ENCODE peak calls at places on chromosomes 16 and 17, in ten cellular contexts. One of them, this sample, is unnamed.

GRCh38 chr17:48542956-48543853 is 1.7 kb downstream of the HOXB2 start:
- DNase-seq in Right ventricle myocardium superior: peak; percentile 64
- DNase-seq in Calu3: peak; percentile 74
- DNase-seq in iPS-NIHi11: peak; percentile 66
- DNase-seq in Panc1: no peak
- DNase-seq in DMS153: peak; percentile 28
- DNase-seq in Caki2: peak; percentile 73
- DNase-seq in stimulated activated naive CD8-positive, alpha-beta T cell treated with anti-CD3 and anti-CD28 coated beads, Interleukin-15, Interleukin-2, amounts not matched to agents 100 U/mL and 50 U/mL, for 24 hours: peak; percentile 63
- DNase-seq in small intestine: peak; percentile 27
- DNase-seq in 8988T: peak; percentile 66
- DNase-seq in this sample: peak; percentile 72

GRCh38 chr16:28975158-28975603 is 603 bp downstream of the SPNS1 start:
- DNase-seq in Right ventricle myocardium superior: no peak
- DNase-seq in Calu3: no peak
- DNase-seq in iPS-NIHi11: no peak
- DNase-seq in Panc1: no peak
- DNase-seq in DMS153: no peak
- DNase-seq in Caki2: peak; percentile 21
- DNase-seq in stimulated activated naive CD8-positive, alpha-beta T cell treated with anti-CD3 and anti-CD28 coated beads, Interleukin-15, Interleukin-2, amounts not matched to agents 100 U/mL and 50 U/mL, for 24 hours: no peak
- DNase-seq in small intestine: no peak
- DNase-seq in 8988T: no peak
- DNase-seq in this sample: no peak

GRCh38 chr16:66696669-66697630 is at the start of gene CMTM4:
- DNase-seq in Right ventricle myocardium superior: peak; percentile 93
- DNase-seq in Calu3: peak; percentile 95
- DNase-seq in iPS-NIHi11: peak; percentile 97
- DNase-seq in Panc1: no peak
- DNase-seq in DMS153: peak; percentile 70
- DNase-seq in Caki2: peak; percentile 85
- DNase-seq in stimulated activated naive CD8-positive, alpha-beta T cell treated with anti-CD3 and anti-CD28 coated beads, Interleukin-15, Interleukin-2, amounts not matched to agents 100 U/mL and 50 U/mL, for 24 hours: peak; percentile 83
- DNase-seq in small intestine: peak; percentile 87
- DNase-seq in 8988T: peak; percentile 99
- DNase-seq in this sample: peak; percentile 93

GRCh38 chr16:709651-710499 is 4.3 kb upstream of the FBXL16 start:
- DNase-seq in Right ventricle myocardium superior: no peak
- DNase-seq in Calu3: peak; percentile 65
- DNase-seq in iPS-NIHi11: peak; percentile 74
- DNase-seq in Panc1: no peak
- DNase-seq in DMS153: peak; percentile 92
- DNase-seq in Caki2: peak; percentile 95
- DNase-seq in stimulated activated naive CD8-positive, alpha-beta T cell treated with anti-CD3 and anti-CD28 coated beads, Interleukin-15, Interleukin-2, amounts not matched to agents 100 U/mL and 50 U/mL, for 24 hours: no peak
- DNase-seq in small intestine: no peak
- DNase-seq in 8988T: no peak
- DNase-seq in this sample: peak; percentile 85

GRCh38 chr16:12971216-12971615 is 69.8 kb downstream of the SHISA9 start:
- DNase-seq in Right ventricle myocardium superior: no peak
- DNase-seq in Calu3: no peak
- DNase-seq in iPS-NIHi11: no peak
- DNase-seq in Panc1: no peak
- DNase-seq in DMS153: peak; percentile 86
- DNase-seq in Caki2: peak; percentile 94
- DNase-seq in stimulated activated naive CD8-positive, alpha-beta T cell treated with anti-CD3 and anti-CD28 coated beads, Interleukin-15, Interleukin-2, amounts not matched to agents 100 U/mL and 50 U/mL, for 24 hours: no peak
- DNase-seq in small intestine: no peak
- DNase-seq in 8988T: no peak
- DNase-seq in this sample: no peak

GRCh38 chr17:72372185-72372584 is 251.4 kb downstream of the SOX9 start:
- DNase-seq in Right ventricle myocardium superior: no peak
- DNase-seq in Calu3: no peak
- DNase-seq in iPS-NIHi11: no peak
- DNase-seq in Panc1: no peak
- DNase-seq in DMS153: no peak
- DNase-seq in Caki2: no peak
- DNase-seq in stimulated activated naive CD8-positive, alpha-beta T cell treated with anti-CD3 and anti-CD28 coated beads, Interleukin-15, Interleukin-2, amounts not matched to agents 100 U/mL and 50 U/mL, for 24 hours: no peak
- DNase-seq in small intestine: no peak
- DNase-seq in 8988T: no peak
- DNase-seq in this sample: no peak

GRCh38 chr17:77825621-77826020 is 132.9 kb upstream of the TNRC6C start:
- DNase-seq in Right ventricle myocardium superior: peak; percentile 30
- DNase-seq in Calu3: no peak
- DNase-seq in iPS-NIHi11: no peak
- DNase-seq in Panc1: no peak
- DNase-seq in DMS153: no peak
- DNase-seq in Caki2: no peak
- DNase-seq in stimulated activated naive CD8-positive, alpha-beta T cell treated with anti-CD3 and anti-CD28 coated beads, Interleukin-15, Interleukin-2, amounts not matched to agents 100 U/mL and 50 U/mL, for 24 hours: no peak
- DNase-seq in small intestine: no peak
- DNase-seq in 8988T: no peak
- DNase-seq in this sample: no peak

GRCh38 chr17:2391597-2392251 is 9.1 kb downstream of the MNT start:
- DNase-seq in Right ventricle myocardium superior: no peak
- DNase-seq in Calu3: no peak
- DNase-seq in iPS-NIHi11: no peak
- DNase-seq in Panc1: no peak
- DNase-seq in DMS153: no peak
- DNase-seq in Caki2: no peak
- DNase-seq in stimulated activated naive CD8-positive, alpha-beta T cell treated with anti-CD3 and anti-CD28 coated beads, Interleukin-15, Interleukin-2, amounts not matched to agents 100 U/mL and 50 U/mL, for 24 hours: no peak
- DNase-seq in small intestine: no peak
- DNase-seq in 8988T: no peak
- DNase-seq in this sample: no peak

GRCh38 chr17:9671559-9671958 is 26.2 kb downstream of the USP43 start:
- DNase-seq in Right ventricle myocardium superior: no peak
- DNase-seq in Calu3: no peak
- DNase-seq in iPS-NIHi11: no peak
- DNase-seq in Panc1: no peak
- DNase-seq in DMS153: no peak
- DNase-seq in Caki2: no peak
- DNase-seq in stimulated activated naive CD8-positive, alpha-beta T cell treated with anti-CD3 and anti-CD28 coated beads, Interleukin-15, Interleukin-2, amounts not matched to agents 100 U/mL and 50 U/mL, for 24 hours: no peak
- DNase-seq in small intestine: no peak
- DNase-seq in 8988T: no peak
- DNase-seq in this sample: no peak

GRCh38 chr16:47731252-47731651 is 270.1 kb downstream of the PHKB start:
- DNase-seq in Right ventricle myocardium superior: no peak
- DNase-seq in Calu3: no peak
- DNase-seq in iPS-NIHi11: no peak
- DNase-seq in Panc1: no peak
- DNase-seq in DMS153: no peak
- DNase-seq in Caki2: no peak
- DNase-seq in stimulated activated naive CD8-positive, alpha-beta T cell treated with anti-CD3 and anti-CD28 coated beads, Interleukin-15, Interleukin-2, amounts not matched to agents 100 U/mL and 50 U/mL, for 24 hours: no peak
- DNase-seq in small intestine: no peak
- DNase-seq in 8988T: no peak
- DNase-seq in this sample: no peak

GRCh38 chr16:2497116-2497630 is 16.6 kb upstream of the ATP6V0C start:
- DNase-seq in Right ventricle myocardium superior: peak; percentile 91
- DNase-seq in Calu3: no peak
- DNase-seq in iPS-NIHi11: no peak
- DNase-seq in Panc1: no peak
- DNase-seq in DMS153: no peak
- DNase-seq in Caki2: no peak
- DNase-seq in stimulated activated naive CD8-positive, alpha-beta T cell treated with anti-CD3 and anti-CD28 coated beads, Interleukin-15, Interleukin-2, amounts not matched to agents 100 U/mL and 50 U/mL, for 24 hours: no peak
- DNase-seq in small intestine: no peak
- DNase-seq in 8988T: no peak
- DNase-seq in this sample: no peak

GRCh38 chr16:27703545-27703944 is 153.6 kb downstream of the KATNIP start:
- DNase-seq in Right ventricle myocardium superior: no peak
- DNase-seq in Calu3: no peak
- DNase-seq in iPS-NIHi11: no peak
- DNase-seq in Panc1: no peak
- DNase-seq in DMS153: no peak
- DNase-seq in Caki2: no peak
- DNase-seq in stimulated activated naive CD8-positive, alpha-beta T cell treated with anti-CD3 and anti-CD28 coated beads, Interleukin-15, Interleukin-2, amounts not matched to agents 100 U/mL and 50 U/mL, for 24 hours: no peak
- DNase-seq in small intestine: no peak
- DNase-seq in 8988T: no peak
- DNase-seq in this sample: peak; percentile 24

GRCh38 chr16:58048914-58049696 is 23.6 kb downstream of the MMP15 start:
- DNase-seq in Right ventricle myocardium superior: no peak
- DNase-seq in Calu3: no peak
- DNase-seq in iPS-NIHi11: no peak
- DNase-seq in Panc1: no peak
- DNase-seq in DMS153: no peak
- DNase-seq in Caki2: no peak
- DNase-seq in stimulated activated naive CD8-positive, alpha-beta T cell treated with anti-CD3 and anti-CD28 coated beads, Interleukin-15, Interleukin-2, amounts not matched to agents 100 U/mL and 50 U/mL, for 24 hours: no peak
- DNase-seq in small intestine: no peak
- DNase-seq in 8988T: no peak
- DNase-seq in this sample: no peak

GRCh38 chr17:38455288-38455915 is 27.1 kb downstream of the ARHGAP23 start:
- DNase-seq in Right ventricle myocardium superior: no peak
- DNase-seq in Calu3: no peak
- DNase-seq in iPS-NIHi11: no peak
- DNase-seq in Panc1: no peak
- DNase-seq in DMS153: no peak
- DNase-seq in Caki2: no peak
- DNase-seq in stimulated activated naive CD8-positive, alpha-beta T cell treated with anti-CD3 and anti-CD28 coated beads, Interleukin-15, Interleukin-2, amounts not matched to agents 100 U/mL and 50 U/mL, for 24 hours: no peak
- DNase-seq in small intestine: no peak
- DNase-seq in 8988T: no peak
- DNase-seq in this sample: no peak

GRCh38 chr16:48117217-48118105 is 38.3 kb downstream of the ABCC12 start:
- DNase-seq in Right ventricle myocardium superior: no peak
- DNase-seq in Calu3: peak; percentile 71
- DNase-seq in iPS-NIHi11: peak; percentile 93
- DNase-seq in Panc1: no peak
- DNase-seq in DMS153: no peak
- DNase-seq in Caki2: no peak
- DNase-seq in stimulated activated naive CD8-positive, alpha-beta T cell treated with anti-CD3 and anti-CD28 coated beads, Interleukin-15, Interleukin-2, amounts not matched to agents 100 U/mL and 50 U/mL, for 24 hours: peak; percentile 73
- DNase-seq in small intestine: peak; percentile 5
- DNase-seq in 8988T: peak; percentile 94
- DNase-seq in this sample: no peak